ENCODE peak calls at places on chromosome 5, in five cellular contexts. One of them, this sample, is unnamed.

GRCh38 chr5:129474544-129474943 is 14.4 kb downstream of the ADAMTS19 start:
- DNase-seq in NAMALWA: no peak
- DNase-seq in caudate nucleus: no peak
- DNase-seq in RWPE1: no peak
- DNase-seq in central memory CD4-positive, alpha-beta T cell: no peak
- DNase-seq in this sample: no peak

GRCh38 chr5:80960531-80961375 is 590 bp downstream of the RASGRF2 start:
- DNase-seq in NAMALWA: no peak
- DNase-seq in caudate nucleus: no peak
- DNase-seq in RWPE1: peak
- DNase-seq in central memory CD4-positive, alpha-beta T cell: peak
- DNase-seq in this sample: no peak

GRCh38 chr5:122581629-122582028 is 193.3 kb upstream of the SNX2 start:
- DNase-seq in NAMALWA: no peak
- DNase-seq in caudate nucleus: no peak
- DNase-seq in RWPE1: no peak
- DNase-seq in central memory CD4-positive, alpha-beta T cell: no peak
- DNase-seq in this sample: no peak

GRCh38 chr5:96159076-96159475 is 197.4 kb upstream of the ELL2 start:
- DNase-seq in NAMALWA: no peak
- DNase-seq in caudate nucleus: no peak
- DNase-seq in RWPE1: no peak
- DNase-seq in central memory CD4-positive, alpha-beta T cell: no peak
- DNase-seq in this sample: no peak

GRCh38 chr5:52864884-52865283 is 77.2 kb downstream of the ITGA1 start:
- DNase-seq in NAMALWA: no peak
- DNase-seq in caudate nucleus: no peak
- DNase-seq in RWPE1: no peak
- DNase-seq in central memory CD4-positive, alpha-beta T cell: no peak
- DNase-seq in this sample: no peak

GRCh38 chr5:30040483-30041116 is 1152.9 kb upstream of the CDH6 start:
- DNase-seq in NAMALWA: peak
- DNase-seq in caudate nucleus: no peak
- DNase-seq in RWPE1: peak
- DNase-seq in central memory CD4-positive, alpha-beta T cell: no peak
- DNase-seq in this sample: no peak

GRCh38 chr5:139402561-139403158 is 1.2 kb downstream of the SPATA24 start:
- DNase-seq in NAMALWA: peak
- DNase-seq in caudate nucleus: no peak
- DNase-seq in RWPE1: no peak
- DNase-seq in central memory CD4-positive, alpha-beta T cell: no peak
- DNase-seq in this sample: no peak

GRCh38 chr5:373710-374602 is 52.4 kb downstream of the AHRR start:
- DNase-seq in NAMALWA: no peak
- DNase-seq in caudate nucleus: no peak
- DNase-seq in RWPE1: peak
- DNase-seq in central memory CD4-positive, alpha-beta T cell: no peak
- DNase-seq in this sample: no peak

GRCh38 chr5:36389245-36389644 is 87.5 kb upstream of the RANBP3L start:
- DNase-seq in NAMALWA: no peak
- DNase-seq in caudate nucleus: no peak
- DNase-seq in RWPE1: no peak
- DNase-seq in central memory CD4-positive, alpha-beta T cell: no peak
- DNase-seq in this sample: no peak

GRCh38 chr5:51347157-51347556 is 36.1 kb upstream of the ISL1 start:
- DNase-seq in NAMALWA: no peak
- DNase-seq in caudate nucleus: no peak
- DNase-seq in RWPE1: no peak
- DNase-seq in central memory CD4-positive, alpha-beta T cell: no peak
- DNase-seq in this sample: no peak

GRCh38 chr5:128144491-128144890 is 60.9 kb downstream of the SLC12A2 start:
- DNase-seq in NAMALWA: no peak
- DNase-seq in caudate nucleus: no peak
- DNase-seq in RWPE1: no peak
- DNase-seq in central memory CD4-positive, alpha-beta T cell: no peak
- DNase-seq in this sample: no peak

GRCh38 chr5:171907731-171908343 is 98.6 kb downstream of the FBXW11 start:
- DNase-seq in NAMALWA: peak
- DNase-seq in caudate nucleus: no peak
- DNase-seq in RWPE1: peak
- DNase-seq in central memory CD4-positive, alpha-beta T cell: peak
- DNase-seq in this sample: peak

GRCh38 chr5:159419567-159419966 is 89.3 kb upstream of the IL12B start:
- DNase-seq in NAMALWA: peak
- DNase-seq in caudate nucleus: no peak
- DNase-seq in RWPE1: peak
- DNase-seq in central memory CD4-positive, alpha-beta T cell: no peak
- DNase-seq in this sample: no peak

GRCh38 chr5:94102849-94103248 is 361.4 kb upstream of the POU5F2 start:
- DNase-seq in NAMALWA: no peak
- DNase-seq in caudate nucleus: no peak
- DNase-seq in RWPE1: no peak
- DNase-seq in central memory CD4-positive, alpha-beta T cell: no peak
- DNase-seq in this sample: no peak

GRCh38 chr5:81779125-81779934 is 28.4 kb upstream of the SSBP2 start:
- DNase-seq in NAMALWA: peak
- DNase-seq in caudate nucleus: no peak
- DNase-seq in RWPE1: no peak
- DNase-seq in central memory CD4-positive, alpha-beta T cell: peak
- DNase-seq in this sample: no peak